ENCODE peak calls at places on chromosomes 6 and 20, in four cellular contexts. One of them, this sample, is unnamed.

GRCh38 chr6:124487778-124488431 is 474.3 kb upstream of the RNF217 start:
- DNase-seq in IMR-90: peak
- DNase-seq in A549: no peak
- DNase-seq in GM12878: no peak
- DNase-seq in this sample: no peak

GRCh38 chr6:44804546-44804945 is 417.0 kb downstream of the CDC5L start:
- DNase-seq in IMR-90: no peak
- DNase-seq in A549: no peak
- DNase-seq in GM12878: no peak
- DNase-seq in this sample: no peak

GRCh38 chr20:12570371-12570770 is 438.4 kb upstream of the SPTLC3 start:
- DNase-seq in IMR-90: no peak
- DNase-seq in A549: peak
- DNase-seq in GM12878: no peak
- DNase-seq in this sample: no peak

GRCh38 chr6:121521164-121521555 is 85.7 kb downstream of the GJA1 start:
- DNase-seq in IMR-90: peak
- DNase-seq in A549: no peak
- DNase-seq in GM12878: no peak
- DNase-seq in this sample: no peak

GRCh38 chr6:38078671-38079070 is 259.1 kb downstream of the ZFAND3 start:
- DNase-seq in IMR-90: peak
- DNase-seq in A549: no peak
- DNase-seq in GM12878: no peak
- DNase-seq in this sample: no peak

GRCh38 chr6:63584125-63584514 is 11.8 kb downstream of the LOC128125822 start:
- DNase-seq in IMR-90: peak
- DNase-seq in A549: no peak
- DNase-seq in GM12878: no peak
- DNase-seq in this sample: no peak

GRCh38 chr6:111922454-111923297 is 49.4 kb upstream of the FYN start:
- DNase-seq in IMR-90: peak
- DNase-seq in A549: no peak
- DNase-seq in GM12878: no peak
- DNase-seq in this sample: no peak

GRCh38 chr6:117986401-117986800 is 79.3 kb downstream of the SLC35F1 start:
- DNase-seq in IMR-90: no peak
- DNase-seq in A549: no peak
- DNase-seq in GM12878: no peak
- DNase-seq in this sample: no peak

GRCh38 chr6:3138341-3138740 is 19.0 kb downstream of the TUBB2A start:
- DNase-seq in IMR-90: no peak
- DNase-seq in A549: no peak
- DNase-seq in GM12878: no peak
- DNase-seq in this sample: no peak

GRCh38 chr20:35511814-35512420 is 17.5 kb downstream of the C20orf173 start:
- DNase-seq in IMR-90: peak
- DNase-seq in A549: peak
- DNase-seq in GM12878: no peak
- DNase-seq in this sample: peak

GRCh38 chr6:152316024-152316423 is 321.1 kb downstream of the SYNE1 start:
- DNase-seq in IMR-90: peak
- DNase-seq in A549: no peak
- DNase-seq in GM12878: no peak
- DNase-seq in this sample: no peak

GRCh38 chr6:72624557-72625160 is 2.8 kb downstream of the KCNQ5 start:
- DNase-seq in IMR-90: peak
- DNase-seq in A549: peak
- DNase-seq in GM12878: peak
- DNase-seq in this sample: peak
- TF ChIP-seq ELK1 in IMR-90: no peak
- TF ChIP-seq ELK1 in A549: no peak
- TF ChIP-seq ELK1 in GM12878: no peak
- TF ChIP-seq ELK1 in this sample: no peak

GRCh38 chr6:98980814-98981213 is 33.1 kb upstream of the FBXL4 start:
- DNase-seq in IMR-90: no peak
- DNase-seq in A549: no peak
- DNase-seq in GM12878: no peak
- DNase-seq in this sample: no peak

GRCh38 chr6:98974309-98974708 is 26.6 kb upstream of the FBXL4 start:
- DNase-seq in IMR-90: no peak
- DNase-seq in A549: no peak
- DNase-seq in GM12878: no peak
- DNase-seq in this sample: no peak

GRCh38 chr6:98975331-98975891 is 27.7 kb upstream of the FBXL4 start:
- DNase-seq in IMR-90: no peak
- DNase-seq in A549: no peak
- DNase-seq in GM12878: no peak
- DNase-seq in this sample: peak

GRCh38 chr6:98976674-98977365 is 29.1 kb upstream of the FBXL4 start:
- DNase-seq in IMR-90: no peak
- DNase-seq in A549: no peak
- DNase-seq in GM12878: no peak
- DNase-seq in this sample: no peak

DNA sequence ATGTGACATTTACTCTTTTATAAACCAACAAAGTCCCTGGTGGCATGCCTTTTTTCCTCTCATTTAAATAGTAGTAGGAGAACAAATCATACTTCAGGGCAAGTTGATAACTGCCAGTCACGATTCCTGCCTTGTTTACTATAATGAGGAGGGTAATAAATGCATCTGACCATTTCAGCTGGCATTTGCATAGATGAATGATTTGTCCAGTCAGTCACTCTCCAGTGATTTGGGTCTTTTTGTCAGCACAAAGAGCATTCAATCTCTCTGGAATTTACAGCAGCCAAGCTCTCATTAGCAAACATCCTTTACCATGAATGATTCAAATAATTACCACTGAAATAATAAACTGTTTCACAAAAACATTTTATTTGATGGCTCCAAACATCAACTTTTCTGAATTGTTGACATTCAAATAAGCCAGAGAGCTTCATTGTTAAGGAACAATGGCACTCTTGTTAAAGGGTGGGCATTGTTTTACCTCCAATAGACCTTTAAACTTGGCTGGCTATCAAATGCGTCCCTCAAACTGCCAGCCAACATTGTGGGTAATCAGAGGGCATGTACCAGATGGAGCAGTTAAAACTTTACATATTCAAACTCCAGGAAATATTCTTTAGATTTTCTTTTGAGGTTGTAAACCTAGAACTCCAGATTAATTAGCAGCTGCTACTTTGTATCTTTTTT is 30.0 kb upstream of the FBXL4 start:
- DNase-seq in IMR-90: no peak
- DNase-seq in A549: no peak
- DNase-seq in GM12878: no peak
- DNase-seq in this sample: no peak
- TF ChIP-seq ELK1 in IMR-90: no peak
- TF ChIP-seq ELK1 in A549: no peak
- TF ChIP-seq ELK1 in GM12878: no peak
- TF ChIP-seq ELK1 in this sample: no peak

DNA sequence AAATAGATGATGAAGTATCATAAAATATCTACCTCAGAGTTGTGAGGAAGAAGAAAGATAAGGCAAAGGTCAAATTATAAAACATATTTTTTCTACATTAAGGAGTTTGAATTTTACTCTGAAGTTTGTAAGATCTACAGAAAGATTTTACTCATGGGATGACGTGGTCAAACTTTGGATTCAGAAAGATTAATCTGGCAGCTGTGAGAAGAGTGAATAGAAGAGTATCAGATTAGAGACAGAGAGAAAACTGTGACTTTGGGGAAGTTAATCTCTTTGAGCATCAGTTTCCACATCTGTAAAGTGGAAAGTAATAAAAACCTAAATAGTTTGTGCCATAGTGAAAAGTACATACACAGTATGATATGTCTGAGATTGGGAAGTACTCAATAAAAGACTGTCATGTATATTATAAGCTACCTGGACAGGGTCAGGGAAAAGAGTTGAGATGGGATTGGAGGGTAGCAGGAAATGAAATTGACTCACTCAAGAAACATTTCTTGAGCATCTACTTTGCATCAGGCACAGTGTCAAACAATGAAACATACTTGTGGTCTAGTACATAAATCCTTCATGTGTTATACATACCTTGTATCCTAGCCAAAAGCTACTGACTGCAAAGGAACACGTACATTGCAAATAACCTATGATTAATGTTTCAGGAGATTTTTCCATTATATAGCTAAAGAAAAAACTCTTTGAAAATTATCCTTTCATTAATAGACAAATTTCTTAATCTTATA is 222.1 kb downstream of the TMEM200A start:
- DNase-seq in IMR-90: peak
- DNase-seq in A549: no peak
- DNase-seq in GM12878: no peak
- DNase-seq in this sample: no peak
- TF ChIP-seq ELK1 in IMR-90: no peak
- TF ChIP-seq ELK1 in A549: no peak
- TF ChIP-seq ELK1 in GM12878: no peak
- TF ChIP-seq ELK1 in this sample: no peak

DNA sequence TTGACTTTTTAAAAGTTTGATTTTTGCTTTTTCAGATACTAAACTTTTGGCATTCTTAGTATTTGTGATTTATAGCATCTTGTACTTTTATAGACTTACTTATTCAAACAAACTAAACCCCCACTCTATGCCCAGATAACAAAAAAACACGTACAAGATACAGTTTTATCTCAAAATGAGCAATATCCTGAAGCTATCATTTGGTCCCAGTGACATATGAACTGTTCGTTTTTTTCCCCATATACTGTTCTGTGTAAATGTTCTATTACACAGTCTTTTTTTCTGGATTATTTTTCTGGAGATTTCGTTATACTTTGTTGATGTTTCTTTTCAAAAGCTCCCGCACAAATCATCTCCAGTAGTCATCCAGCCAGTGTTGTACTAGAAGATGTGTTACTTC is 27.3 kb upstream of the SERINC3 start:
- DNase-seq in IMR-90: peak
- DNase-seq in A549: no peak
- DNase-seq in GM12878: no peak
- DNase-seq in this sample: no peak
- TF ChIP-seq ELK1 in IMR-90: no peak
- TF ChIP-seq ELK1 in A549: no peak
- TF ChIP-seq ELK1 in GM12878: no peak
- TF ChIP-seq ELK1 in this sample: no peak

DNA sequence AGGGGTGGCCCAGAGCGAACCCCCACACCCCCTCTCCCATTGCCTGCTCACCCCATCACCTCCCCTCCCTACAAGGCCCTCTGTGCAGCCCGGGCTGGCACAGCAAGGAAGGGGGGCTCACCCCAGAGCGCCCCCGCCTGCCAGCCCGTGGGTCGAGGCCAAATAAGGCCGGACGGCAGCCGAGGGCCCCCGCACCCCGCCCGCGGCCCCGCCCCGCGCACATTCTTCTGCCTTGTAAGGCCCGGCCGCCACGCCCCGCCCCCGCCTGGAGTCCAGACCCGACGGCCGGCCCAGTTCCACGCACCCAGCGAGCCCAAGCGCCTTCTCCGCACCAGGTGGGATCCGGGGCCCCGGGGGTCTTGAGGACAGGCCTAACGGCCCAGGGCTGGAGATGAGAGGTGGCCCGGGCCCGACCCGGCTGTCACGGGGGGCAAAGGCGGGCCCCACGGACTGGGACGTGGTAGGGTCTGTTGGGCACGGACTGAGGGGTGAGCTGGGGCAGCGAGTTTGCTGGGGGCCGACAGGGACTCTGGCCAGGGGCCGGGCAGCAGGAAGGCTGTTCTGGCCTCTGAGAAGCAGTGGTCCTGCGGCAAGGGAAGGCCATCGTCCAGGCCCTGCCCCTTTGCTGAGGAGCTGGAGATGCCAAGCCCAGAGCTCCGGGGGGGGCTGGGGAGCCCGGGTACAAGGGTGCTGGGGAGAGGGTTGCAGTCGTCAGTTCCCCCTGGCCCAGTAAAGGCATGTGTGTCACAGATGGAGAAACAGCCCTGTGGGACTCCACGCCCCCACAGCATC is at the start of gene MYL9:
- DNase-seq in IMR-90: peak
- DNase-seq in A549: no peak
- DNase-seq in GM12878: no peak
- DNase-seq in this sample: peak
- TF ChIP-seq ELK1 in IMR-90: no peak
- TF ChIP-seq ELK1 in A549: no peak
- TF ChIP-seq ELK1 in GM12878: no peak
- TF ChIP-seq ELK1 in this sample: no peak

GRCh38 chr6:43669922-43670622 is 17.5 kb downstream of the MRPS18A start:
- DNase-seq in IMR-90: no peak
- DNase-seq in A549: no peak
- DNase-seq in GM12878: no peak
- DNase-seq in this sample: peak

GRCh38 chr6:43671011-43671800 is 16.4 kb downstream of the MRPS18A start:
- DNase-seq in IMR-90: peak
- DNase-seq in A549: no peak
- DNase-seq in GM12878: no peak
- DNase-seq in this sample: no peak

GRCh38 chr6:43670623-43670986 is 17.0 kb downstream of the MRPS18A start:
- DNase-seq in IMR-90: no peak
- DNase-seq in A549: no peak
- DNase-seq in GM12878: no peak
- DNase-seq in this sample: no peak

GRCh38 chr6:43673444-43674063 is 14.0 kb downstream of the MRPS18A start:
- DNase-seq in IMR-90: peak
- DNase-seq in A549: no peak
- DNase-seq in GM12878: no peak
- DNase-seq in this sample: no peak

GRCh38 chr6:43671801-43672690 is 15.5 kb downstream of the MRPS18A start:
- DNase-seq in IMR-90: no peak
- DNase-seq in A549: no peak
- DNase-seq in GM12878: no peak
- DNase-seq in this sample: no peak
- TF ChIP-seq ELK1 in IMR-90: no peak
- TF ChIP-seq ELK1 in A549: no peak
- TF ChIP-seq ELK1 in GM12878: no peak
- TF ChIP-seq ELK1 in this sample: no peak

This sample was measured in K562.